ENCODE peak calls at places on chromosome 13, in nine cellular contexts. O, T, K, W, E, N, X, C and Y are unnamed samples.

GRCh38 chr13:33739254-33739653 is 78.7 kb upstream of the RFC3 start:
- DNase-seq in O (no peak), T (no peak), K (no peak), W (no peak), E (no peak), N (no peak), X (no peak), C (no peak), Y (no peak)

GRCh38 chr13:107458269-107458668 is 757.1 kb downstream of the LIG4 start:
- DNase-seq in O (no peak), T (no peak), K (no peak), W (no peak), E (no peak), N (no peak), X (no peak), C (no peak), Y (no peak)

GRCh38 chr13:98484289-98485219 is 92.4 kb downstream of the STK24 start:
- DNase-seq in O (peak), T (peak), K (peak), W (peak), E (peak), N (no peak), X (peak), C (peak), Y (peak)

GRCh38 chr13:32426191-32426980 is 1.5 kb downstream of the N4BP2L1 start:
- DNase-seq in O (no peak), T (no peak), K (no peak), W (no peak), E (peak), N (no peak), X (no peak), C (no peak), Y (peak)

GRCh38 chr13:42041684-42042035 is 6.8 kb upstream of the DGKH start:
- DNase-seq in O (peak), T (no peak), K (no peak), W (no peak), E (no peak), N (peak), X (peak), C (peak), Y (peak)

GRCh38 chr13:99307648-99308339 is 595 bp upstream of the GPR183 start:
- DNase-seq in O (no peak), T (no peak), K (no peak), W (no peak), E (peak), N (no peak), X (peak), C (no peak), Y (no peak)

GRCh38 chr13:75316427-75316826 is 165.5 kb downstream of the TBC1D4 start:
- DNase-seq in O (no peak), T (no peak), K (no peak), W (no peak), E (no peak), N (no peak), X (no peak), C (no peak), Y (no peak)

GRCh38 chr13:46654956-46655726 is 102.2 kb downstream of the LRCH1 start:
- DNase-seq in O (no peak), T (no peak), K (no peak), W (no peak), E (no peak), N (no peak), X (no peak), C (no peak), Y (no peak)

GRCh38 chr13:33188093-33188882 is 97.3 kb downstream of the STARD13 start:
- DNase-seq in O (no peak), T (no peak), K (no peak), W (no peak), E (no peak), N (no peak), X (peak), C (no peak), Y (peak)

GRCh38 chr13:101773062-101773461 is 320.6 kb downstream of the ITGBL1 start:
- DNase-seq in O (no peak), T (no peak), K (no peak), W (no peak), E (no peak), N (no peak), X (no peak), C (no peak), Y (no peak)

GRCh38 chr13:49584771-49585182 is 581 bp downstream of the RCBTB1 start:
- DNase-seq in O (no peak), T (no peak), K (no peak), W (no peak), E (no peak), N (no peak), X (peak), C (no peak), Y (no peak)

GRCh38 chr13:111458739-111459138 is 138.3 kb downstream of the TEX29 start:
- DNase-seq in O (no peak), T (no peak), K (no peak), W (no peak), E (no peak), N (no peak), X (no peak), C (no peak), Y (no peak)

GRCh38 chr13:113952983-113953520 is 20.8 kb downstream of the C13orf46 start:
- DNase-seq in O (no peak), T (no peak), K (no peak), W (no peak), E (no peak), N (no peak), X (no peak), C (no peak), Y (no peak)

GRCh38 chr13:111537843-111538499 is 217.5 kb downstream of the TEX29 start:
- DNase-seq in O (no peak), T (no peak), K (no peak), W (no peak), E (no peak), N (no peak), X (no peak), C (peak), Y (no peak)

GRCh38 chr13:113861433-113862030 is 2.3 kb downstream of the GAS6 start:
- DNase-seq in O (no peak), T (no peak), K (peak), W (no peak), E (no peak), N (no peak), X (no peak), C (no peak), Y (no peak)

GRCh38 chr13:99496322-99497142 is 4.7 kb upstream of the TM9SF2 start:
- DNase-seq in O (no peak), T (peak), K (peak), W (peak), E (peak), N (peak), X (no peak), C (peak), Y (peak)

GRCh38 chr13:78241278-78241919 is 322.8 kb upstream of the EDNRB start:
- DNase-seq in O (peak), T (no peak), K (no peak), W (no peak), E (no peak), N (no peak), X (peak), C (no peak), Y (peak)

GRCh38 chr13:40911341-40911740 is 107.8 kb downstream of the ELF1 start:
- DNase-seq in O (no peak), T (no peak), K (no peak), W (no peak), E (no peak), N (no peak), X (no peak), C (no peak), Y (no peak)

GRCh38 chr13:59391696-59392095 is 772.0 kb downstream of the DIAPH3 start:
- DNase-seq in O (peak), T (no peak), K (peak), W (peak), E (peak), N (peak), X (peak), C (no peak), Y (peak)

GRCh38 chr13:84864341-84864740 is 934.9 kb downstream of the SLITRK6 start:
- DNase-seq in O (no peak), T (no peak), K (no peak), W (no peak), E (no peak), N (no peak), X (no peak), C (no peak), Y (no peak)

GRCh38 chr13:91714726-91715334 is 316.4 kb downstream of the GPC5 start:
- DNase-seq in O (no peak), T (no peak), K (no peak), W (no peak), E (no peak), N (no peak), X (no peak), C (no peak), Y (no peak)

GRCh38 chr13:112165712-112166111 is 98.8 kb downstream of the SOX1 start:
- DNase-seq in O (no peak), T (no peak), K (no peak), W (no peak), E (no peak), N (no peak), X (no peak), C (no peak), Y (no peak)

GRCh38 chr13:39496487-39496998 is 106.5 kb downstream of the LHFPL6 start:
- DNase-seq in O (no peak), T (no peak), K (no peak), W (no peak), E (no peak), N (no peak), X (no peak), C (no peak), Y (no peak)

GRCh38 chr13:76854209-76854608 is 32.0 kb downstream of the KCTD12 start:
- DNase-seq in O (no peak), T (no peak), K (no peak), W (no peak), E (no peak), N (no peak), X (no peak), C (no peak), Y (no peak)

GRCh38 chr13:98459171-98459681 is 117.7 kb downstream of the STK24 start:
- DNase-seq in O (no peak), T (no peak), K (no peak), W (no peak), E (no peak), N (no peak), X (no peak), C (no peak), Y (no peak)

GRCh38 chr13:74045583-74045982 is 88.6 kb downstream of the KLF12 start:
- DNase-seq in O (no peak), T (no peak), K (no peak), W (no peak), E (no peak), N (no peak), X (no peak), C (no peak), Y (no peak)

GRCh38 chr13:113887700-113888201 is 23.9 kb upstream of the GAS6 start:
- DNase-seq in O (no peak), T (no peak), K (no peak), W (no peak), E (no peak), N (no peak), X (peak), C (no peak), Y (no peak)

GRCh38 chr13:25148005-25148798 is 23.9 kb downstream of the AMER2 start:
- DNase-seq in O (no peak), T (no peak), K (no peak), W (no peak), E (no peak), N (no peak), X (no peak), C (no peak), Y (peak)

GRCh38 chr13:40982772-40983171 is 36.3 kb downstream of the ELF1 start:
- DNase-seq in O (no peak), T (no peak), K (no peak), W (peak), E (peak), N (no peak), X (peak), C (no peak), Y (peak)

GRCh38 chr13:65653548-65654078 is 1576.5 kb downstream of the PCDH9 start:
- DNase-seq in O (no peak), T (no peak), K (no peak), W (no peak), E (no peak), N (no peak), X (no peak), C (no peak), Y (no peak)

GRCh38 chr13:114043421-114044053 is 69.7 kb upstream of the C13orf46 start:
- DNase-seq in O (no peak), T (peak), K (peak), W (no peak), E (no peak), N (no peak), X (peak), C (no peak), Y (no peak)

GRCh38 chr13:46804391-46804815 is 7.4 kb upstream of the ESD start:
- DNase-seq in O (no peak), T (no peak), K (peak), W (no peak), E (no peak), N (no peak), X (peak), C (no peak), Y (no peak)

GRCh38 chr13:37488682-37489081 is 109.9 kb downstream of the POSTN start:
- DNase-seq in O (no peak), T (no peak), K (no peak), W (no peak), E (no peak), N (no peak), X (peak), C (no peak), Y (no peak)

GRCh38 chr13:37348916-37349653 is 243.6 kb upstream of the CSNK1A1L start:
- DNase-seq in O (no peak), T (no peak), K (no peak), W (no peak), E (no peak), N (no peak), X (no peak), C (no peak), Y (no peak)

GRCh38 chr13:26025196-26025595 is 26.6 kb downstream of the SHISA2 start:
- DNase-seq in O (no peak), T (no peak), K (no peak), W (no peak), E (no peak), N (no peak), X (no peak), C (no peak), Y (no peak)

GRCh38 chr13:37173214-37173613 is 67.8 kb upstream of the CSNK1A1L start:
- DNase-seq in O (no peak), T (no peak), K (no peak), W (no peak), E (no peak), N (no peak), X (peak), C (no peak), Y (no peak)

GRCh38 chr13:106858910-106859309 is 291.0 kb upstream of the ARGLU1 start:
- DNase-seq in O (no peak), T (no peak), K (no peak), W (no peak), E (no peak), N (no peak), X (no peak), C (no peak), Y (no peak)

GRCh38 chr13:82654851-82655517 is 1227.3 kb downstream of the SLITRK1 start:
- DNase-seq in O (no peak), T (peak), K (no peak), W (no peak), E (no peak), N (no peak), X (peak), C (peak), Y (no peak)